ENCODE peak calls at places on chromosomes 1 and 21, in nine cellular contexts. K is sigmoid colon, V is epithelial cell of esophagus, H is small intestine, P is A549, A is PC-3, J is GM12865, Q is HFF-Myc, Z is AG04450. U is an unnamed sample.

GRCh38 chr1:93033029-93033428 is 46.1 kb upstream of the MTF2 start:
- DNase-seq in J (peak; percentile 50), V (no peak), A (no peak), H (no peak), K (no peak), P (no peak), Z (no peak), Q (no peak), U (no peak)

GRCh38 chr1:12230549-12231275 is 882 bp downstream of the VPS13D start:
- DNase-seq in Z (no peak), K (peak; percentile 73), J (no peak), H (peak; percentile 56), Q (no peak), A (peak; percentile 18), P (no peak), V (peak; percentile 15), U (no peak)

GRCh38 chr1:182337736-182338571 is 53.6 kb downstream of the GLUL start:
- DNase-seq in J (no peak), P (no peak), Q (no peak), Z (no peak), K (peak; percentile 80), V (no peak), A (no peak), H (no peak), U (no peak)

GRCh38 chr21:42864286-42864685 is 15.1 kb downstream of the WDR4 start:
- DNase-seq in K (no peak), V (no peak), H (no peak), J (no peak), Q (no peak), Z (no peak), P (no peak), A (no peak), U (no peak)

GRCh38 chr21:42095581-42095980 is 24.5 kb downstream of the UMODL1 start:
- DNase-seq in K (no peak), H (no peak), Q (no peak), A (no peak), J (no peak), V (no peak), Z (no peak), P (no peak), U (no peak)

GRCh38 chr1:226674892-226675719 is 64.0 kb downstream of the ITPKB start:
- DNase-seq in V (no peak), Q (no peak), P (no peak), Z (no peak), K (peak; percentile 85), J (peak; percentile 92), A (no peak), H (peak; percentile 68), U (no peak)

GRCh38 chr1:156151093-156151688 is 2.2 kb upstream of the SEMA4A start:
- DNase-seq in P (no peak), J (peak; percentile 79), A (no peak), Z (no peak), K (no peak), V (peak; percentile 68), Q (no peak), H (no peak), U (no peak)

GRCh38 chr1:18256318-18257235 is 149.0 kb downstream of the IGSF21 start:
- DNase-seq in H (peak; percentile 21), Q (peak; percentile 2), Z (no peak), P (peak; percentile 11), V (peak; percentile 17), A (peak; percentile 47), K (no peak), J (peak; percentile 42), U (peak; percentile 1)

GRCh38 chr1:59139396-59139795 is 157.5 kb upstream of the FGGY start:
- DNase-seq in A (peak; percentile 92), P (peak; percentile 60), J (no peak), Q (no peak), Z (no peak), V (peak; percentile 70), H (peak; percentile 18), K (no peak), U (no peak)

GRCh38 chr1:14549897-14550635 is 48.4 kb upstream of the KAZN start:
- DNase-seq in H (no peak), K (no peak), V (no peak), Q (no peak), J (no peak), P (no peak), Z (no peak), A (no peak), U (no peak)

GRCh38 chr1:8015809-8016165 is 10.3 kb downstream of the ERRFI1 start:
- DNase-seq in Q (no peak), K (peak; percentile 79), H (no peak), P (no peak), A (peak; percentile 26), Z (no peak), V (peak; percentile 26), J (no peak), U (no peak)

GRCh38 chr1:234303231-234303630 is 70.0 kb upstream of the COA6 start:
- DNase-seq in Q (no peak), A (no peak), V (no peak), P (no peak), Z (no peak), H (no peak), K (no peak), J (no peak), U (no peak)

GRCh38 chr1:210232524-210233215 is at the start of gene SERTAD4:
- DNase-seq in P (no peak), V (peak; percentile 96), J (no peak), A (peak; percentile 94), H (peak; percentile 35), K (peak; percentile 70), Z (no peak), Q (no peak), U (no peak)

GRCh38 chr1:79353224-79353623 is 346.7 kb upstream of the ADGRL4 start:
- DNase-seq in V (peak; percentile 70), Z (peak; percentile 11), P (peak; percentile 36), Q (peak; percentile 51), H (peak; percentile 5), A (peak; percentile 83), K (no peak), J (peak; percentile 31), U (no peak)

GRCh38 chr1:88276158-88276557 is 407.9 kb upstream of the PKN2 start:
- DNase-seq in V (peak; percentile 66), J (peak; percentile 4), P (peak; percentile 22), A (peak; percentile 79), H (no peak), Z (no peak), K (no peak), Q (peak; percentile 2), U (peak; percentile 31)

GRCh38 chr1:70440642-70441391 is 29.7 kb downstream of the CTH start:
- DNase-seq in A (no peak), J (no peak), H (no peak), Z (no peak), V (no peak), P (no peak), Q (no peak), K (no peak), U (peak; percentile 14)

DNA sequence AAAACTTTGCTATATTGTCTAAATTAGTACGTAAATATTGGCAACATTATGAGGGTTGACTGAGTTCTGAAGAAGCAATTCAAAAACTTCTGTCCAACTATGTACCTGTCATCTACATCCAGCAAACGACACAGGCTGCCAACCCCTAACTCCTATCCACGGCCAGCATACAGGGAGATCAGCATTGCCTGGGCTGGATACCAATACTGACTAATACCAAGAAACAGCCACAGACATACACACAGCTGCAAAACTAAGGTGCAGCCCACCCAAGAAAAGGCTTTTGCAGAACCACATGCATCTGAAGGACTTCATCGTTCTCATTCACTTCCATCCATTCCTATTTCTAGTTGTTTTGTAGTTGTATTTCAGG is 2.0 kb downstream of the KIAA0319L start:
- DNase-seq in Q (no peak), Z (no peak), V (no peak), P (no peak), J (no peak), K (no peak), A (no peak), H (no peak), U (no peak)
- H3K4me3 ChIP-seq in Q (no peak overlapping the region), Z (peak overlapping the region; percentile 96), V (peak overlapping the region; percentile 22), P (no peak overlapping the region), J (no peak overlapping the region), K (no peak overlapping the region), A (peak overlapping the region; percentile 78), H (no peak overlapping the region), U (no peak overlapping the region)

GRCh38 chr21:39390212-39390765 is 41.4 kb upstream of the HMGN1 start:
- DNase-seq in P (no peak), V (no peak), Z (no peak), H (no peak), Q (no peak), J (no peak), K (no peak), A (no peak), U (no peak)

GRCh38 chr21:39387461-39388037 is 38.7 kb upstream of the HMGN1 start:
- DNase-seq in A (peak; percentile 79), K (peak; percentile 95), P (peak; percentile 88), V (peak; percentile 77), J (peak; percentile 90), H (peak; percentile 84), Z (peak; percentile 72), Q (no peak), U (no peak)

GRCh38 chr21:39386899-39387298 is 38.0 kb upstream of the HMGN1 start:
- DNase-seq in V (no peak), Z (no peak), P (no peak), H (no peak), A (no peak), J (no peak), Q (no peak), K (no peak), U (no peak)

GRCh38 chr21:39388038-39388810 is 39.3 kb upstream of the HMGN1 start:
- DNase-seq in H (peak; percentile 86), J (peak; percentile 88), K (peak; percentile 94), V (peak; percentile 85), Z (no peak), Q (no peak), P (peak; percentile 81), A (peak; percentile 85), U (no peak)

GRCh38 chr21:39388811-39389155 is 39.9 kb upstream of the HMGN1 start:
- DNase-seq in Q (no peak), Z (no peak), V (no peak), H (no peak), A (no peak), P (no peak), J (no peak), K (no peak), U (no peak)
- H3K4me3 ChIP-seq in Q (peak overlapping the region; percentile 49), Z (peak overlapping the region; percentile 63), V (peak overlapping the region; percentile 16), H (peak overlapping the region; percentile 43), A (peak overlapping the region; percentile 70), P (no peak overlapping the region), J (no peak overlapping the region), K (no peak overlapping the region), U (no peak overlapping the region)

DNA sequence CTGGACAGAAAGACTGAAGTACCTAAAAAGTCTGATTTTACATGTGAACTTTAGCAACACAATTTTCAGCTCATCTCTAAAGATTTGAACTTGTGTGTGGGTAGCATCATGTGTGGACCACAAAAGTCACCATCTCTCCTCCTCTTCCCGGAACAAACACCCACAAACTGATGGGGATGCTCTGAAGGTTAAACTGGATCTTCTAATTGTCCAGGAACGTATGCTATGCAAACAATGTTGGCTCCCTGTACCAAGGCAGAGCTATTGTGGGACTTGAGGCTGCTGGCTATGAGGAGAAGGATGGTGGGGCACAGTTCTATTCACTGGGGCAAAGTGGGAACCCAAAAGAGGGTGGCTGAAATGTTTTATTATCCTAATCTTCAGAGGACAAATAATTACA is 62.7 kb downstream of the GADD45A start:
- DNase-seq in Z (no peak), K (no peak), Q (no peak), A (no peak), P (no peak), H (no peak), J (no peak), V (no peak), U (no peak)
- H3K4me3 ChIP-seq in Z (no peak overlapping the region), K (no peak overlapping the region), Q (no peak overlapping the region), A (no peak overlapping the region), P (no peak overlapping the region), H (no peak overlapping the region), J (no peak overlapping the region), V (no peak overlapping the region), U (no peak overlapping the region)

GRCh38 chr1:204072951-204073836 is at the start of gene SOX13:
- DNase-seq in H (peak; percentile 91), J (no peak), V (peak; percentile 91), K (peak; percentile 97), P (peak; percentile 91), Q (no peak), A (peak; percentile 89), Z (peak; percentile 61), U (peak; percentile 54)
- H3K4me3 ChIP-seq in H (peak within 1 kb of the TSS; percentile 85), J (no peak within 1 kb of the TSS), V (peak within 1 kb of the TSS; percentile 84), K (peak within 1 kb of the TSS; percentile 90), P (peak within 1 kb of the TSS; percentile 86), Q (peak within 1 kb of the TSS; percentile 65), A (peak within 1 kb of the TSS; percentile 88), Z (peak within 1 kb of the TSS; percentile 74), U (peak within 1 kb of the TSS; percentile 76)